ENCODE peak calls at places on chromosomes 2 and 18, in ten cellular contexts. One of them, this sample, is unnamed. For H3K4me1, the result is how much of the 10 kb centered on the place peaks cover.

GRCh38 chr2:101356486-101356885 is 30.8 kb downstream of the CREG2 start:
- DNase-seq in heart right ventricle: no peak
- DNase-seq in tibial nerve: no peak
- DNase-seq in fibroblast of lung: peak
- DNase-seq in CD8-positive, alpha-beta memory T cell: no peak
- DNase-seq in IMR-90: peak
- DNase-seq in prostate gland: no peak
- DNase-seq in tibial artery: no peak
- DNase-seq in HCT116: no peak
- DNase-seq in neuronal stem cell: no peak
- DNase-seq in this sample: no peak

GRCh38 chr2:151056870-151057269 is 204.8 kb downstream of the RBM43 start:
- DNase-seq in heart right ventricle: no peak
- DNase-seq in CD8-positive, alpha-beta memory T cell: no peak
- DNase-seq in HCT116: no peak
- DNase-seq in IMR-90: no peak
- DNase-seq in prostate gland: no peak
- DNase-seq in fibroblast of lung: peak
- DNase-seq in neuronal stem cell: no peak
- DNase-seq in tibial artery: no peak
- DNase-seq in tibial nerve: no peak
- DNase-seq in this sample: no peak

GRCh38 chr2:117771969-117772630 is 42.4 kb upstream of the DDX18 start:
- DNase-seq in fibroblast of lung: peak
- DNase-seq in HCT116: peak
- DNase-seq in neuronal stem cell: no peak
- DNase-seq in tibial nerve: no peak
- DNase-seq in tibial artery: no peak
- DNase-seq in CD8-positive, alpha-beta memory T cell: no peak
- DNase-seq in prostate gland: no peak
- DNase-seq in IMR-90: peak
- DNase-seq in heart right ventricle: no peak
- DNase-seq in this sample: no peak

GRCh38 chr2:136135924-136136906 is 18.3 kb upstream of the CXCR4 start:
- DNase-seq in neuronal stem cell: no peak
- DNase-seq in tibial nerve: peak
- DNase-seq in HCT116: no peak
- DNase-seq in IMR-90: no peak
- DNase-seq in prostate gland: peak
- DNase-seq in heart right ventricle: no peak
- DNase-seq in fibroblast of lung: no peak
- DNase-seq in tibial artery: no peak
- DNase-seq in CD8-positive, alpha-beta memory T cell: peak
- DNase-seq in this sample: no peak

GRCh38 chr2:58042486-58042970 is 4.1 kb upstream of the VRK2 start:
- DNase-seq in CD8-positive, alpha-beta memory T cell: no peak
- DNase-seq in IMR-90: peak
- DNase-seq in neuronal stem cell: no peak
- DNase-seq in tibial artery: no peak
- DNase-seq in prostate gland: peak
- DNase-seq in tibial nerve: no peak
- DNase-seq in fibroblast of lung: peak
- DNase-seq in HCT116: peak
- DNase-seq in heart right ventricle: no peak
- DNase-seq in this sample: no peak

GRCh38 chr2:238287702-238288649 is at the start of gene PER2:
- DNase-seq in neuronal stem cell: no peak
- DNase-seq in IMR-90: peak
- DNase-seq in HCT116: peak
- DNase-seq in tibial nerve: peak
- DNase-seq in heart right ventricle: peak
- DNase-seq in tibial artery: peak
- DNase-seq in fibroblast of lung: peak
- DNase-seq in prostate gland: peak
- DNase-seq in CD8-positive, alpha-beta memory T cell: no peak
- DNase-seq in this sample: peak

GRCh38 chr2:31297751-31298150 is 63.8 kb downstream of the EHD3 start:
- DNase-seq in IMR-90: peak
- DNase-seq in HCT116: no peak
- DNase-seq in heart right ventricle: no peak
- DNase-seq in tibial nerve: no peak
- DNase-seq in tibial artery: no peak
- DNase-seq in neuronal stem cell: no peak
- DNase-seq in fibroblast of lung: no peak
- DNase-seq in prostate gland: no peak
- DNase-seq in CD8-positive, alpha-beta memory T cell: no peak
- DNase-seq in this sample: no peak

GRCh38 chr2:10475811-10476660 is 27.9 kb upstream of the ODC1 start:
- DNase-seq in HCT116: no peak
- DNase-seq in fibroblast of lung: no peak
- DNase-seq in tibial artery: no peak
- DNase-seq in CD8-positive, alpha-beta memory T cell: no peak
- DNase-seq in tibial nerve: no peak
- DNase-seq in prostate gland: no peak
- DNase-seq in IMR-90: no peak
- DNase-seq in neuronal stem cell: no peak
- DNase-seq in heart right ventricle: no peak
- DNase-seq in this sample: no peak

GRCh38 chr18:13808294-13809024 is 15.5 kb upstream of the MC5R start:
- DNase-seq in tibial nerve: no peak
- DNase-seq in CD8-positive, alpha-beta memory T cell: no peak
- DNase-seq in heart right ventricle: no peak
- DNase-seq in neuronal stem cell: no peak
- DNase-seq in fibroblast of lung: no peak
- DNase-seq in HCT116: no peak
- DNase-seq in prostate gland: no peak
- DNase-seq in IMR-90: no peak
- DNase-seq in tibial artery: no peak
- DNase-seq in this sample: no peak

GRCh38 chr2:106970471-106971261 is 84.7 kb upstream of the ST6GAL2 start:
- DNase-seq in HCT116: no peak
- DNase-seq in tibial nerve: no peak
- DNase-seq in prostate gland: no peak
- DNase-seq in heart right ventricle: no peak
- DNase-seq in fibroblast of lung: peak
- DNase-seq in tibial artery: no peak
- DNase-seq in CD8-positive, alpha-beta memory T cell: no peak
- DNase-seq in IMR-90: peak
- DNase-seq in neuronal stem cell: no peak
- DNase-seq in this sample: no peak

GRCh38 chr18:31683968-31684278 is 458 bp downstream of the B4GALT6 start:
- DNase-seq in heart right ventricle: no peak
- DNase-seq in tibial nerve: no peak
- DNase-seq in prostate gland: no peak
- DNase-seq in HCT116: no peak
- DNase-seq in neuronal stem cell: no peak
- DNase-seq in CD8-positive, alpha-beta memory T cell: no peak
- DNase-seq in tibial artery: no peak
- DNase-seq in IMR-90: no peak
- DNase-seq in fibroblast of lung: no peak
- DNase-seq in this sample: no peak

GRCh38 chr18:31685097-31686082 is 1.0 kb upstream of the B4GALT6 start:
- DNase-seq in tibial artery: no peak
- DNase-seq in HCT116: peak
- DNase-seq in IMR-90: peak
- DNase-seq in heart right ventricle: peak
- DNase-seq in fibroblast of lung: peak
- DNase-seq in neuronal stem cell: peak
- DNase-seq in prostate gland: peak
- DNase-seq in CD8-positive, alpha-beta memory T cell: peak
- DNase-seq in tibial nerve: no peak
- DNase-seq in this sample: peak

GRCh38 chr18:31683106-31683505 is 1.3 kb downstream of the B4GALT6 start:
- DNase-seq in HCT116: no peak
- DNase-seq in prostate gland: no peak
- DNase-seq in fibroblast of lung: no peak
- DNase-seq in tibial artery: no peak
- DNase-seq in tibial nerve: no peak
- DNase-seq in neuronal stem cell: no peak
- DNase-seq in IMR-90: no peak
- DNase-seq in CD8-positive, alpha-beta memory T cell: no peak
- DNase-seq in heart right ventricle: no peak
- DNase-seq in this sample: no peak

GRCh38 chr18:31686572-31686971 is 2.2 kb upstream of the B4GALT6 start:
- DNase-seq in IMR-90: no peak
- DNase-seq in HCT116: no peak
- DNase-seq in neuronal stem cell: no peak
- DNase-seq in fibroblast of lung: no peak
- DNase-seq in prostate gland: no peak
- DNase-seq in tibial artery: no peak
- DNase-seq in tibial nerve: no peak
- DNase-seq in CD8-positive, alpha-beta memory T cell: no peak
- DNase-seq in heart right ventricle: no peak
- DNase-seq in this sample: no peak

DNA sequence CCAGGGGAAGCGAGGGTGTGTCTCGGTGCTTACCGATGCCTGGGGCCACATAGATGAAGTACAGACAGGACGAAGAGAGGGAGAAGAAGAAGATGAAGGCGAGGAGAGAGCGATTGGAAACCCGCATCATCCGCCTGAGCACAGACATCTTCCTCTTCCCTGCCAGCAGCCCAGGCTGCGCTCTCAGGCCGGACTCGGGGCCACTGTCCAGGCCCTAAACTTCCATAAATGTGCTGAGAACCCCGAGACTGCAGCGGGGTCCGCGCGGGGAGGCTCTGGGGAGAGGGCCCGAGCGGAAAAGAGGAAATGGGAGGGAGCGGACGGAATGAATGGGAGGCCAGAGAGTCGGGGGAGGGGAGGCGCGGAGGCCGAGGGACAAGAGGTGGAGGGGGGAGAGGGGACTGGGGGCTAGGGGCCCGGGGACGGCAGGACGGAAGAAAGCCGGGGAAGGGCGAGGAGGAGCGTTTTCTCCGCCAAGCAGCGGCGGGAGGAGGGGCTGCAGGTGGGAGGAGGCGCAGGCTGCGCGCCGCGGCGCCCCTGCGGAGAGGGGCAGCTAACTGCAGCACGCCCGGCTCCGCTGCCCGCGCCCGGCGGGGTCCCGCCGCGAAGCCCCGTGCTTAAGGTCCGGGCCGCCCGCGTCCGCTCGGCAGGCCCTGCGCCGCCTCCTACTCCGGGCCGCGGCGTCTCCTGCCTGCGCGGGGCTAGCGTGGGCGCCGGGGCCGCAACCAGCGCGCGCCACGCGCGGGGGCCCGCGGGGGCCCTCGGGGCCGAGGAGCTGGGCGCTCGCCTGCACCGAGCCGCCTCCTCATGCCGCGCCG is at the start of gene B4GALT6:
- DNase-seq in heart right ventricle: peak
- DNase-seq in tibial artery: no peak
- DNase-seq in prostate gland: peak
- DNase-seq in HCT116: no peak
- DNase-seq in tibial nerve: no peak
- DNase-seq in fibroblast of lung: peak
- DNase-seq in neuronal stem cell: peak
- DNase-seq in CD8-positive, alpha-beta memory T cell: no peak
- DNase-seq in IMR-90: no peak
- DNase-seq in this sample: no peak
- H3K27ac ChIP-seq in heart right ventricle: no peak
- H3K27ac ChIP-seq in tibial artery: no peak
- H3K27ac ChIP-seq in prostate gland: peak
- H3K27ac ChIP-seq in HCT116: peak
- H3K27ac ChIP-seq in tibial nerve: peak
- H3K27ac ChIP-seq in fibroblast of lung: no peak
- H3K27ac ChIP-seq in neuronal stem cell: peak
- H3K27ac ChIP-seq in CD8-positive, alpha-beta memory T cell: no peak
- H3K27ac ChIP-seq in IMR-90: no peak
- H3K27ac ChIP-seq in this sample: peak

DNA sequence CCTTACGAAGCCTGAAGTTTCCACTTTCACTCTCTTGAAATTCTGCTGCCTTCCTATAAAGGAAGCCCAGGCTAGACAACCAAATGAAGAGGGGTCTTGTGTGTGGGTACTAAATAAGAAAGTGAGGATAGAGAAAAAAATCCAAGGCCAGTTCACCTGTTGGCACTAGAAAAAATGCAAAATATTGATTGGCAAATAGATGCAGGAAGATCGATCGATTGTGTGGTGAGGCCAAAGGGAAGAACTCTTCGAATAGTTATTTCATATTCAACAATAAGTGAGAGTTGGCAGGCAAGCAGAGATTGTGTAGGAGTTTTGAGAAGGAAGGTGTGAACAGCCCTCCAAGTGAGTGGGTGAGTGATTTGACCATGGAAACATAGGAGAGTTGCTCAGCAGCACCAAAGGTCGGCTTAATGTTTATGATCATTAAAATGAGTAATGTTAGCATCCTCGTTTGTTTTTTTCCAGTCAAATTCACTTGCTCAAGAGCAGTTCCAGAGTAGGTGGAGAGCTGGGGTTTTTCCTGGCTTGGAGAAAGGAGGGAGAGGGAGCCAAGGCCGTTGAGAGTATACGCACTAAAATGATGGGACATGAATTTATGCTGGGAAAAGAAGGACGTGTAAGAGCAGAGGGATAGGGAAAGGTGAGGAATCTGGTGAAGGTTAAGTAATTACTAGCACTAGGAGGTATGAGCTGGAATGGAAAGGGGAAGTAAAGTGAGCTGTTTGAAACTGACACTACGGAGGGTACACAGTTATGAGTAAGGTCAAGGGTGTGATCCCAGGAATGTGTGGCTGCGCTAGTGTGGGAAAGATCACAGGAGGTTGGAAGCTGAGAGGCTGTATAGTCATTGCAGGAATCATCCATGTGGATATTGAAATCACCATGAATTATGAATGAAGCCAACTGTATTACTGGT is 1.1 kb upstream of the NAPG start:
- DNase-seq in heart right ventricle: no peak
- DNase-seq in tibial artery: no peak
- DNase-seq in neuronal stem cell: no peak
- DNase-seq in IMR-90: peak
- DNase-seq in CD8-positive, alpha-beta memory T cell: no peak
- DNase-seq in prostate gland: no peak
- DNase-seq in tibial nerve: no peak
- DNase-seq in HCT116: no peak
- DNase-seq in fibroblast of lung: peak
- DNase-seq in this sample: no peak
- H3K4me3 ChIP-seq in heart right ventricle: peak
- H3K4me3 ChIP-seq in tibial artery: no peak
- H3K4me3 ChIP-seq in neuronal stem cell: no peak
- H3K4me3 ChIP-seq in IMR-90: peak
- H3K4me3 ChIP-seq in CD8-positive, alpha-beta memory T cell: peak
- H3K4me3 ChIP-seq in prostate gland: no peak
- H3K4me3 ChIP-seq in tibial nerve: peak
- H3K4me3 ChIP-seq in HCT116: no peak
- H3K4me3 ChIP-seq in fibroblast of lung: peak
- H3K4me3 ChIP-seq in this sample: peak

GRCh38 chr2:34719195-34719594 is 1120.1 kb upstream of the FAM98A start:
- DNase-seq in fibroblast of lung: no peak
- DNase-seq in prostate gland: no peak
- DNase-seq in heart right ventricle: no peak
- DNase-seq in CD8-positive, alpha-beta memory T cell: no peak
- DNase-seq in tibial nerve: no peak
- DNase-seq in tibial artery: no peak
- DNase-seq in neuronal stem cell: no peak
- DNase-seq in IMR-90: no peak
- DNase-seq in HCT116: no peak
- DNase-seq in this sample: no peak
- H3K4me1 ChIP-seq in fibroblast of lung: under half
- H3K4me1 ChIP-seq in prostate gland: under half
- H3K4me1 ChIP-seq in heart right ventricle: under half
- H3K4me1 ChIP-seq in CD8-positive, alpha-beta memory T cell: under half
- H3K4me1 ChIP-seq in tibial nerve: under half
- H3K4me1 ChIP-seq in tibial artery: under half
- H3K4me1 ChIP-seq in neuronal stem cell: under half
- H3K4me1 ChIP-seq in IMR-90: under half
- H3K4me1 ChIP-seq in HCT116: under half
- H3K4me1 ChIP-seq in this sample: under half

GRCh38 chr18:79589601-79590091 is 90.0 kb upstream of the CTDP1 start:
- DNase-seq in heart right ventricle: no peak
- DNase-seq in fibroblast of lung: no peak
- DNase-seq in tibial artery: no peak
- DNase-seq in HCT116: no peak
- DNase-seq in prostate gland: no peak
- DNase-seq in CD8-positive, alpha-beta memory T cell: no peak
- DNase-seq in tibial nerve: no peak
- DNase-seq in IMR-90: no peak
- DNase-seq in neuronal stem cell: no peak
- DNase-seq in this sample: no peak
- H3K27ac ChIP-seq in heart right ventricle: no peak
- H3K27ac ChIP-seq in fibroblast of lung: no peak
- H3K27ac ChIP-seq in tibial artery: peak
- H3K27ac ChIP-seq in HCT116: no peak
- H3K27ac ChIP-seq in prostate gland: no peak
- H3K27ac ChIP-seq in CD8-positive, alpha-beta memory T cell: no peak
- H3K27ac ChIP-seq in tibial nerve: peak
- H3K27ac ChIP-seq in IMR-90: no peak
- H3K27ac ChIP-seq in neuronal stem cell: no peak
- H3K27ac ChIP-seq in this sample: peak